ENCODE peak calls at places on chromosomes 1 and 21, in five cellular contexts. W is RWPE1; L is CD4-positive, alpha-beta T cell; V is CD8-positive, alpha-beta T cell; S is ascending aorta. E is an unnamed sample.

GRCh38 chr21:14482165-14482564 is 64.0 kb downstream of the SAMSN1 start:
- DNase-seq in L (no peak), S (no peak), W (no peak), V (no peak), E (no peak)

GRCh38 chr1:203188686-203189232 is 2.3 kb upstream of the CHI3L1 start:
- DNase-seq in L (no peak), S (peak), W (no peak), V (no peak), E (no peak)

GRCh38 chr1:33180226-33181037 is 1.4 kb downstream of the TRIM62 start:
- DNase-seq in S (peak), W (peak), V (peak), L (peak), E (peak)

GRCh38 chr1:2584822-2585317 is 1.7 kb upstream of the PRXL2B start:
- DNase-seq in L (no peak), W (no peak), S (no peak), V (no peak), E (no peak)

GRCh38 chr1:60657926-60658325 is 424.4 kb upstream of the NFIA start:
- DNase-seq in V (no peak), L (no peak), S (no peak), W (no peak), E (no peak)

GRCh38 chr1:20726932-20727745 is 5.4 kb downstream of the SH2D5 start:
- DNase-seq in S (peak), V (peak), W (no peak), L (no peak), E (no peak)

GRCh38 chr1:88892146-88892877 is 945 bp upstream of the GTF2B start:
- DNase-seq in L (no peak), W (no peak), S (no peak), V (no peak), E (peak)

GRCh38 chr1:109257682-109258421 is 8.5 kb downstream of the CELSR2 start:
- DNase-seq in S (no peak), W (no peak), L (no peak), V (no peak), E (no peak)

GRCh38 chr1:100538935-100539835 is 1.2 kb downstream of the GPR88 start:
- DNase-seq in W (peak), V (no peak), S (no peak), L (no peak), E (peak)

GRCh38 chr1:27148591-27148990 is 6.3 kb downstream of the SLC9A1 start:
- DNase-seq in W (no peak), V (no peak), S (no peak), L (no peak), E (no peak)

GRCh38 chr1:240533154-240533780 is 78.7 kb downstream of the GREM2 start:
- DNase-seq in L (no peak), V (no peak), S (no peak), W (no peak), E (no peak)

GRCh38 chr1:17176306-17177061 is 28.4 kb upstream of the PADI1 start:
- DNase-seq in L (no peak), W (no peak), S (no peak), V (no peak), E (no peak)

GRCh38 chr1:74091371-74091770 is 106.6 kb downstream of the LRRIQ3 start:
- DNase-seq in L (no peak), V (no peak), S (no peak), W (no peak), E (no peak)

GRCh38 chr1:58155418-58156123 is 391.0 kb downstream of the OMA1 start:
- DNase-seq in V (no peak), W (no peak), S (no peak), L (no peak), E (peak)

GRCh38 chr1:15684468-15685283 is 556 bp downstream of the PLEKHM2 start:
- DNase-seq in S (peak), W (peak), L (peak), V (peak), E (peak)

GRCh38 chr1:60281360-60281932 is 207.9 kb upstream of the C1orf87 start:
- DNase-seq in S (peak), W (peak), L (no peak), V (no peak), E (peak)

DNA sequence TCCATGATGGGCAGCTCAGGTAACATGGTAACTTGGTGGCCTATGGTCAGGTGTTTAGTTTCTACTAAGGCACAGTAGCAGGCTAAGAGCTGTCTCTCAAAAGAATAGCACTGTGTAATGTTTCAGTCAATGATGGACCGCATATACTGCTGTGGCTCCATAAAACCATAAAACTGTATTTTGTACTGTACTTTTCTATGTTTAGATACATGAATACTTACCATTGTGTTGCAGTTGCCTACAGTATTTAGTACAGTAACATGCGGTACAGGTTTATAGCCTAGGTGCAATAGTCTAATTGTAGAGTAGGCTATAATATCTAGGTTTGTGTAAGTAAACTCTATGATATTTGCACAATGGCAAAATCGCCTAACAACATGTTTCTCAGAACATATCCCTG is 50.6 kb downstream of the SLC2A1 start:
- DNase-seq in S (no peak), L (no peak), W (no peak), V (no peak), E (no peak)
- H3K27ac ChIP-seq in S (no peak), L (no peak), W (no peak), V (no peak), E (no peak)

GRCh38 chr1:30722175-30722537 is 1.2 kb downstream of the MATN1 start:
- DNase-seq in S (no peak), V (no peak), L (no peak), W (no peak), E (no peak)
- H3K27ac ChIP-seq in S (no peak), V (no peak), L (no peak), W (peak), E (no peak)

GRCh38 chr1:78032964-78033796 is 12.6 kb upstream of the GIPC2 start:
- DNase-seq in L (no peak), W (no peak), S (no peak), V (no peak), E (no peak)
- H3K27ac ChIP-seq in L (no peak), W (peak), S (no peak), V (no peak), E (no peak)

GRCh38 chr1:155513300-155513926 is 49.2 kb downstream of the ASH1L start:
- DNase-seq in L (no peak), V (no peak), W (no peak), S (no peak), E (no peak)
- H3K27ac ChIP-seq in L (no peak), V (no peak), W (no peak), S (no peak), E (no peak)

DNA sequence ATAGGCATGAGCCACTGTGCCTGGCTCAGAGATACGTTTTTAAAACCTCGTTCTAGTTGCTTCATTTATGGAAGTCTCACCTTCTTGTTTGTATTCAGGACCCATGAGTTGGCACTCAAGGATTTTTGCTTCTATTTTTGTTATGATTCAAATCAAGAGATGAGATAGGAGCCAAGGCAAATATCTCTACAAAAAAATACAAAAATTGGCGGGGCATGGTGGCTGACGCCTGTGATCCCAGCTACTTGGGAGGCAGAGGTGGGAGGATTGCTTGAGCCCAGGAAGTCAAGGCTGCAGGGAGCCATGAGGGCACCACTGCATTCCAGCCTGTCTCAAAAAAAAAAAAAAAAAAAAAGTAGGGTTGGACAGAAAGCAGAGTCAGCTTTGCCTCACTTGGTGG is 36.8 kb upstream of the ERRFI1 start:
- DNase-seq in V (no peak), L (no peak), W (no peak), S (no peak), E (no peak)
- H3K27ac ChIP-seq in V (no peak), L (no peak), W (peak), S (peak), E (no peak)

GRCh38 chr1:36352910-36353878 is 29.7 kb upstream of the EVA1B start:
- DNase-seq in W (no peak), V (no peak), L (no peak), S (no peak), E (peak)
- H3K27ac ChIP-seq in W (peak), V (no peak), L (no peak), S (peak), E (no peak)

GRCh38 chr1:45543599-45544417 is 6.8 kb upstream of the AKR1A1 start:
- DNase-seq in W (no peak), S (peak), L (peak), V (peak), E (no peak)
- H3K27ac ChIP-seq in W (no peak), S (no peak), L (peak), V (no peak), E (no peak)

DNA sequence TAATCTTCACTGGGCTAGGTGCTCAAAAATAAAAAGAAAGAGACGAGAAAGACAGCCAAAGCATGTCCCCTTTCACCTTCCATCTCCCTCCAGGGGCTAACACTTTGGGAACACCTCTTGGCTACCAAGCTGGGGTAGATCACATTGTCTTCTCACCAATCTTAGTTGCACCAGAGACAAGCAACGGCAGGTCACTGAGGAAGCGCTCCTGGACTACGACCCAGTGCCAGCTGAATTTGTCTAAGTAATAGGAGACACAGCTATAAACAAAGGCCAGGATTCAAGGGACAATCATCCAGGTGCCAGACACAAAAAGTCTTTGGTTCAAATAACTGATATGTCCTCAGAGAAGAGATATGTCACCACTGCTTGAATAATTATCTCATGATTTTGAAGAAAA is 100.4 kb downstream of the SLC45A1 start:
- DNase-seq in S (no peak), W (no peak), L (no peak), V (no peak), E (no peak)
- H3K27ac ChIP-seq in S (peak), W (no peak), L (no peak), V (no peak), E (no peak)

DNA sequence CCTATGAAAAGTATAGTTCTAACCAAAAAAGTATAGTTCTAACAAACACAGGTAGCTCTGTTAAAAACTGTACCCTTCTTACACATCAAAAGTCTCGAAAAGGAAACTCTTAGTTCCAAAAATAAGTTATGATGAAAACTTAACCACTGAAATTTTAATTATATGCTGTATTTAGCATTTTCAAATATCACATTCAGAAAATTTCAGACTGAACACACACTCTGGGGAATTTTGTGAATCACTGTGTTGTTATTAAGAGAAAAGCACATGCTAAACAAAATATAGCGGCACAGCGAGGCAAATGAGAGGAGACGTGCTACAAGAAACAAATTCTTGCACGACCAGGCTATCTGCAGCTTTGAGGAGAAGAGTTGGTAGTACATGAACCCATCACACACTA is 30.4 kb downstream of the VAV3 start:
- DNase-seq in L (no peak), W (no peak), V (no peak), S (no peak), E (no peak)
- H3K27ac ChIP-seq in L (no peak), W (no peak), V (no peak), S (no peak), E (no peak)

GRCh38 chr1:245292141-245292540 is 137.4 kb downstream of the KIF26B start:
- DNase-seq in L (no peak), W (no peak), S (no peak), V (no peak), E (no peak)

GRCh38 chr1:245292571-245292970 is 137.8 kb downstream of the KIF26B start:
- DNase-seq in V (no peak), L (no peak), W (no peak), S (no peak), E (no peak)

GRCh38 chr1:245288796-245289195 is 134.0 kb downstream of the KIF26B start:
- DNase-seq in W (no peak), S (no peak), L (no peak), V (no peak), E (peak)

GRCh38 chr1:245291351-245291750 is 136.6 kb downstream of the KIF26B start:
- DNase-seq in W (no peak), V (no peak), S (no peak), L (no peak), E (no peak)

DNA sequence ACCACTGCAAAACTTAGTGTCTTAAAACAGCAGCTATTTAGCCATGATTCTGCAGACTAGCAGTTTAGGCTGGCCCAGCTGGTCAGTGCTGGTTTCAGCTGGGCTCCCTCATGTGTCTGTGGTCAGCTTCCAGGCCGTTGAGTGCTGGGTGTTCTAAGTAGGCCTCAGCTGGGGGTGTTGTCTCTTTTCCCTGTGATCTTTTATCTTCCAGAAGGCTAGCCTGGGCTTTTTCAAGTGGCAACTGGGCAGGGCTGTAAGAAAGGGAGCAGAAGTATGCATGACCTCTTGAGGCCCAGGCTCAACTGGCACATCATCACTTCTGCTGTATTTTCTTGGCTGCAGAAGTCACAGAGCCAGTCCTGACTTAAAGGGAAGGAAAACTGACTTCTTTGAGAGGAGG is 136.1 kb downstream of the KIF26B start:
- DNase-seq in L (no peak), V (no peak), W (no peak), S (no peak), E (no peak)
- H3K27ac ChIP-seq in L (no peak), V (no peak), W (no peak), S (no peak), E (no peak)

E was measured in mammary epithelial cell.